ENCODE peak calls at places on chromosome 9, in six cellular contexts. G, Y, R, D, Q and J are unnamed samples.

GRCh38 chr9:92558612-92559374 is 23.0 kb upstream of the ECM2 start:
- DNase-seq in G (no peak), Y (no peak), R (no peak), D (no peak), Q (no peak), J (no peak)

GRCh38 chr9:87800456-87800855 is 74.5 kb downstream of the CTSL start:
- DNase-seq in G (no peak), Y (no peak), R (no peak), D (no peak), Q (no peak), J (no peak)

GRCh38 chr9:7510209-7510608 is 289.4 kb downstream of the DMAC1 start:
- DNase-seq in G (no peak), Y (no peak), R (no peak), D (no peak), Q (no peak), J (no peak)

GRCh38 chr9:137461663-137462395 is 2.7 kb upstream of the NSMF start:
- DNase-seq in G (peak; percentile 40), Y (no peak), R (peak; percentile 71), D (peak; percentile 35), Q (no peak), J (no peak)

GRCh38 chr9:130327070-130327780 is 61.7 kb downstream of the HMCN2 start:
- DNase-seq in G (no peak), Y (no peak), R (no peak), D (no peak), Q (no peak), J (no peak)

GRCh38 chr9:89922099-89922498 is 317.3 kb downstream of the GADD45G start:
- DNase-seq in G (no peak), Y (no peak), R (no peak), D (no peak), Q (no peak), J (no peak)

GRCh38 chr9:108241384-108241783 is 614.4 kb downstream of the ACTL7B start:
- DNase-seq in G (no peak), Y (no peak), R (no peak), D (no peak), Q (no peak), J (no peak)

GRCh38 chr9:134487066-134487710 is 154.4 kb upstream of the COL5A1 start:
- DNase-seq in G (no peak), Y (no peak), R (no peak), D (no peak), Q (no peak), J (no peak)

GRCh38 chr9:109161471-109161870 is 5.6 kb downstream of the FRRS1L start:
- DNase-seq in G (no peak), Y (no peak), R (no peak), D (no peak), Q (no peak), J (no peak)

GRCh38 chr9:36306481-36307306 is 48.4 kb upstream of the GNE start:
- DNase-seq in G (peak; percentile 27), Y (no peak), R (no peak), D (no peak), Q (peak; percentile 56), J (no peak)

GRCh38 chr9:136502940-136503550 is 20.2 kb upstream of the SEC16A start:
- DNase-seq in G (no peak), Y (no peak), R (no peak), D (no peak), Q (no peak), J (no peak)

GRCh38 chr9:107242073-107243063 is 40.7 kb upstream of the RAD23B start:
- DNase-seq in G (no peak), Y (peak; percentile 36), R (no peak), D (no peak), Q (no peak), J (no peak)

GRCh38 chr9:127353882-127354281 is 43.1 kb upstream of the SLC2A8 start:
- DNase-seq in G (no peak), Y (no peak), R (no peak), D (no peak), Q (no peak), J (no peak)

GRCh38 chr9:93161801-93162635 is 21.9 kb upstream of the WNK2 start:
- DNase-seq in G (no peak), Y (peak; percentile 46), R (no peak), D (no peak), Q (no peak), J (no peak)

GRCh38 chr9:124849801-124850200 is 3.5 kb upstream of the WDR38 start:
- DNase-seq in G (peak; percentile 93), Y (peak; percentile 78), R (no peak), D (no peak), Q (no peak), J (no peak)

GRCh38 chr9:133605446-133605845 is 3.7 kb downstream of the FAM163B start:
- DNase-seq in G (no peak), Y (no peak), R (no peak), D (no peak), Q (no peak), J (no peak)

GRCh38 chr9:23441275-23441674 is 384.8 kb downstream of the ELAVL2 start:
- DNase-seq in G (no peak), Y (no peak), R (no peak), D (no peak), Q (no peak), J (no peak)

GRCh38 chr9:84301851-84302250 is 38.7 kb downstream of the SLC28A3 start:
- DNase-seq in G (peak; percentile 22), Y (peak; percentile 66), R (no peak), D (no peak), Q (no peak), J (no peak)

GRCh38 chr9:96553070-96553469 is 66.6 kb downstream of the CDC14B start:
- DNase-seq in G (no peak), Y (peak; percentile 83), R (no peak), D (no peak), Q (no peak), J (no peak)

GRCh38 chr9:114911167-114911821 is 19.1 kb downstream of the TNFSF8 start:
- DNase-seq in G (peak; percentile 57), Y (peak; percentile 16), R (no peak), D (no peak), Q (peak; percentile 33), J (no peak)

GRCh38 chr9:81902601-81903000 is 25.6 kb upstream of the SPATA31D4 start:
- DNase-seq in G (no peak), Y (peak; percentile 56), R (no peak), D (no peak), Q (no peak), J (no peak)

GRCh38 chr9:125632321-125633115 is 74.5 kb downstream of the MAPKAP1 start:
- DNase-seq in G (peak; percentile 16), Y (peak; percentile 72), R (no peak), D (no peak), Q (peak; percentile 68), J (no peak)

GRCh38 chr9:31629292-31629691 is 755.2 kb upstream of the ACO1 start:
- DNase-seq in G (no peak), Y (no peak), R (no peak), D (no peak), Q (no peak), J (no peak)

GRCh38 chr9:129923589-129923988 is 88.3 kb downstream of the USP20 start:
- DNase-seq in G (no peak), Y (no peak), R (no peak), D (no peak), Q (no peak), J (no peak)

GRCh38 chr9:128166169-128166568 is 6.1 kb downstream of the BBLN start:
- DNase-seq in G (no peak), Y (no peak), R (no peak), D (no peak), Q (no peak), J (no peak)

GRCh38 chr9:117926031-117926655 is 221.9 kb downstream of the TLR4 start:
- DNase-seq in G (no peak), Y (peak; percentile 16), R (no peak), D (no peak), Q (no peak), J (no peak)

GRCh38 chr9:114274217-114274616 is 48.7 kb upstream of the ORM1 start:
- DNase-seq in G (no peak), Y (no peak), R (no peak), D (no peak), Q (no peak), J (no peak)

GRCh38 chr9:111952559-111952958 is 55.9 kb downstream of the UGCG start:
- DNase-seq in G (peak; percentile 72), Y (peak; percentile 87), R (no peak), D (no peak), Q (no peak), J (no peak)

GRCh38 chr9:115743709-115744605 is 409.6 kb upstream of the PAPPA start:
- DNase-seq in G (no peak), Y (no peak), R (no peak), D (no peak), Q (no peak), J (no peak)

GRCh38 chr9:91966503-91966902 is 16.5 kb upstream of the ROR2 start:
- DNase-seq in G (no peak), Y (no peak), R (no peak), D (no peak), Q (no peak), J (no peak)

GRCh38 chr9:75071530-75072122 is 16.3 kb downstream of the NMRK1 start:
- DNase-seq in G (no peak), Y (no peak), R (no peak), D (no peak), Q (no peak), J (no peak)